ENCODE peak calls at places on chromosome 19, in eight cellular contexts. G is left ventricle myocardium inferior, O is brain microvascular endothelial cell, W is A549, H is aorta, T is tibial nerve, I is heart left ventricle, C is PC-3. X is an unnamed sample.

GRCh38 chr19:16702123-16702522 is 17.5 kb upstream of the NWD1 start:
- DNase-seq in G (peak), O (peak), W (no peak), I (peak), T (peak), C (no peak), H (no peak), X (no peak)

GRCh38 chr19:10419646-10420443 is 493 bp upstream of the PDE4A start:
- DNase-seq in H (no peak), T (no peak), O (peak), I (no peak), C (peak), W (peak), G (no peak), X (no peak)

GRCh38 chr19:48966541-48967345 is 1.6 kb downstream of the FTL start:
- DNase-seq in C (no peak), I (no peak), W (no peak), T (no peak), G (no peak), O (no peak), H (no peak), X (no peak)

GRCh38 chr19:33713194-33713593 is 83.5 kb upstream of the KCTD15 start:
- DNase-seq in O (no peak), G (no peak), I (no peak), C (no peak), T (no peak), W (no peak), H (peak), X (no peak)

GRCh38 chr19:46416077-46416709 is 2.8 kb upstream of the CCDC8 start:
- DNase-seq in H (peak), G (peak), I (peak), T (peak), W (peak), C (peak), O (peak), X (peak)

GRCh38 chr19:13669780-13670355 is 94.5 kb upstream of the MRI1 start:
- DNase-seq in O (no peak), W (no peak), T (no peak), C (no peak), I (no peak), G (no peak), H (no peak), X (no peak)

GRCh38 chr19:19597809-19598306 is 20.6 kb downstream of the PBX4 start:
- DNase-seq in I (no peak), G (no peak), C (no peak), H (no peak), O (no peak), T (no peak), W (no peak), X (no peak)

GRCh38 chr19:49823472-49823871 is 5.4 kb downstream of the MED25 start:
- DNase-seq in C (no peak), I (no peak), H (no peak), W (no peak), G (no peak), T (no peak), O (no peak), X (no peak)

GRCh38 chr19:17681505-17682125 is 6.5 kb downstream of the UNC13A start:
- DNase-seq in T (no peak), I (peak), O (peak), G (peak), W (no peak), C (peak), H (no peak), X (no peak)

GRCh38 chr19:17340302-17340870 is 3.0 kb downstream of the GTPBP3 start:
- DNase-seq in I (no peak), H (no peak), T (peak), G (no peak), O (no peak), W (no peak), C (peak), X (no peak)

GRCh38 chr19:17303940-17304267 is 679 bp upstream of the ABHD8 start:
- DNase-seq in I (no peak), G (no peak), O (no peak), C (no peak), W (no peak), H (no peak), T (no peak), X (peak)

GRCh38 chr19:30784850-30785459 is 412.8 kb downstream of the ZNF536 start:
- DNase-seq in W (peak), T (peak), H (peak), I (peak), G (peak), C (peak), O (peak), X (peak)

GRCh38 chr19:50285833-50286232 is 43.3 kb downstream of the KCNC3 start:
- DNase-seq in H (no peak), O (no peak), W (no peak), I (no peak), C (no peak), T (no peak), G (no peak), X (no peak)

GRCh38 chr19:55408320-55408836 is 790 bp upstream of the UBE2S start:
- DNase-seq in G (no peak), C (no peak), H (no peak), O (no peak), T (no peak), W (no peak), I (no peak), X (no peak)

GRCh38 chr19:19606021-19606420 is 12.5 kb downstream of the PBX4 start:
- DNase-seq in O (no peak), C (peak), T (no peak), G (no peak), H (no peak), I (no peak), W (no peak), X (no peak)

GRCh38 chr19:17933414-17934129 is 757 bp downstream of the CCDC124 start:
- DNase-seq in G (no peak), H (no peak), W (no peak), I (no peak), C (peak), T (no peak), O (peak), X (no peak)

GRCh38 chr19:55109527-55110291 is 7.7 kb downstream of the PPP1R12C start:
- DNase-seq in T (no peak), I (no peak), C (no peak), W (no peak), H (no peak), G (no peak), O (no peak), X (peak)

GRCh38 chr19:10918359-10918758 is 10.1 kb downstream of the YIPF2 start:
- DNase-seq in I (no peak), W (no peak), C (no peak), H (no peak), G (no peak), T (no peak), O (no peak), X (no peak)

GRCh38 chr19:6536138-6536671 is 5.4 kb downstream of the TNFSF9 start:
- DNase-seq in O (peak), G (no peak), C (peak), W (peak), H (peak), I (peak), T (no peak), X (no peak)

GRCh38 chr19:17830567-17831418 is 9.5 kb upstream of the INSL3 start:
- DNase-seq in I (peak), C (peak), H (peak), G (no peak), O (peak), W (peak), T (peak), X (peak)

GRCh38 chr19:13011653-13012389 is 16.5 kb downstream of the NFIX start:
- DNase-seq in I (no peak), C (no peak), W (no peak), H (no peak), G (no peak), O (no peak), T (no peak), X (no peak)

GRCh38 chr19:7515471-7516226 is at the start of gene ZNF358:
- DNase-seq in I (peak), G (peak), C (peak), W (peak), O (peak), H (peak), T (peak), X (peak)

GRCh38 chr19:13838943-13839192 is 38.1 kb upstream of the NANOS3 start:
- DNase-seq in O (no peak), W (no peak), H (no peak), I (peak), C (no peak), G (no peak), T (no peak), X (no peak)

GRCh38 chr19:49690073-49690655 is 752 bp upstream of the CPT1C start:
- DNase-seq in O (no peak), H (no peak), G (no peak), C (no peak), W (no peak), T (no peak), I (no peak), X (no peak)

GRCh38 chr19:54415901-54416621 is 797 bp downstream of the TTYH1 start:
- DNase-seq in G (no peak), W (no peak), O (no peak), T (no peak), H (no peak), I (no peak), C (no peak), X (no peak)

GRCh38 chr19:51020988-51021651 is 1.6 kb upstream of the KLK10 start:
- DNase-seq in W (peak), I (no peak), T (no peak), C (peak), O (peak), H (peak), G (no peak), X (no peak)

GRCh38 chr19:14494910-14495677 is 833 bp downstream of the GIPC1 start:
- DNase-seq in O (no peak), H (no peak), G (no peak), W (no peak), T (no peak), C (peak), I (no peak), X (no peak)

GRCh38 chr19:406999-407491 is 1.9 kb downstream of the C2CD4C start:
- DNase-seq in I (no peak), C (no peak), G (no peak), H (peak), O (no peak), W (no peak), T (peak), X (no peak)

GRCh38 chr19:51458051-51458645 is at the start of gene SIGLEC8:
- DNase-seq in O (no peak), H (no peak), W (no peak), T (no peak), G (no peak), C (no peak), I (no peak), X (no peak)

GRCh38 chr19:58118979-58119733 is 21.1 kb upstream of the ZSCAN18 start:
- DNase-seq in G (no peak), I (no peak), C (no peak), O (no peak), T (no peak), H (no peak), W (no peak), X (no peak)
- H3K27ac ChIP-seq in G (no peak), I (no peak), C (no peak), O (no peak), T (no peak), H (no peak), W (no peak), X (no peak)

DNA sequence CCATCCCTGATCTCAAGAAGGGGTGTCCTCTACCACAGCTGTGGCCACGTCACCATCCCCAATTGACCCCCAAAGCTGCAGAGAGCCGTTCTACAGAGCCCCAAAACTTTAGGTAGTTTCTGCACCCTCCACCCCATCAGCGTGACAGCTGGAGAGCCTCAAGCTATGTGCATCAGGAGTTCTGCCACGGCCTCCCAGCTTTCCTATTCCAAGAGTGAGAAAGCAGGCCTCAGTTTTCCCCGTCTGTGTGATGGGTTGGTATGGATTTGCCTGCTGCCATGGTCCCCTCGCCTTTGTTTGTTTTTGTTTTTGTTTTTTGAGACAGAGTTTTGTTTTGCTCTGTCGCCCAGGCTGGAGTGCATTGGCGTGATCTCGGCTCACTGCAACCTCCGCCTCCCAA is 1.5 kb downstream of the BCL3 start:
- DNase-seq in G (no peak), H (no peak), C (no peak), W (no peak), T (no peak), O (no peak), I (no peak), X (no peak)
- H3K4me3 ChIP-seq in G (peak), H (no peak), C (peak), W (peak), T (peak), O (peak), I (peak), X (peak)

GRCh38 chr19:42191855-42192254 is 25.6 kb downstream of the DEDD2 start:
- DNase-seq in O (no peak), G (no peak), H (no peak), T (no peak), C (peak), I (no peak), W (peak), X (no peak)
- H3K27ac ChIP-seq in O (no peak), G (no peak), H (no peak), T (no peak), C (peak), I (no peak), W (no peak), X (no peak)

DNA sequence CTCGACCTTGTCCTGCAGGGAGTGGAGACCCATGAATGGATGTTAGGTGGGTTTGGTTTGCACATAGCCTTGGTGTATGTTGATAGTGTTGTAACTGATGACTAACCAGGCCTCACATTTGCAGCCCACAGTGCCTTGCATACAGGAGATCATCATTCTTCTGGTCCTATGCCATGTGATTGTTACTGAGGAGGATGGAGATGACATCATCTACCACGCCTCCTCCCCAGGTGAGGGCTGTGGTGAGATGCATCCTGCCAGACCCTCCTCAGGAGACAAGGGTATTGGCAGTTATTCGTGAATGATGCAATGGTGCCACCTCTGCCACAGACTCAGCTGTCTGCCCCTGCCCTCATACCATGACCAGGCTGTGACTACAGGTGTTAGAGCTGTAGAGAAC is 1294.1 kb downstream of the UQCRFS1 start:
- DNase-seq in O (no peak), C (no peak), T (no peak), G (no peak), W (no peak), H (no peak), I (no peak), X (no peak)
- H3K4me3 ChIP-seq in O (no peak), C (no peak), T (no peak), G (no peak), W (no peak), H (no peak), I (no peak), X (no peak)

DNA sequence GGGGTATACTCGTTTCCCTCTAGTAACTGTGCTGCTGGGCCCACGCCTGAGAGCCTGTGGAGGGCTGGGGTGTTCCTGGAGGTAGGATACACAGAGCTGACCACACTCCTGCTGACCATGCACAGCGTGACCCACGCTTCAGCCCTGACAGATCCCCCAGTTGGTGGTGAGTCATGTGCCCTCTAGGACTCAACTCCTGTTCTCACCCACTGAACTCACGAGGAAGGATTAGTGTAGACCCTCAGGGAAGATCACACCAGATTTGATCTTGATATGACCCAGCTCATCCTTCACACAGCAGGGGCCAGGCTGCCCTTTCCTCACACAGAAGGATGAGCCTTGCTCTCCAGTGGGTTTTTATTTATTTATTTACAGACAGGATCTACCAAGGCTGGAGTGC is 13.3 kb upstream of the ACP7 start:
- DNase-seq in I (no peak), W (no peak), G (no peak), H (no peak), C (no peak), O (peak), T (no peak), X (no peak)
- H3K27ac ChIP-seq in I (no peak), W (peak), G (no peak), H (no peak), C (no peak), O (no peak), T (no peak), X (no peak)